ENCODE peak calls at places on chromosomes 2 and 18, in ten cellular contexts. One of them, this sample, is unnamed.

GRCh38 chr2:166351319-166351718 is 24.4 kb downstream of the SCN9A start:
- DNase-seq in CD4-positive, alpha-beta memory T cell: no peak
- DNase-seq in EH: peak
- DNase-seq in choroid plexus epithelial cell: peak
- DNase-seq in foreskin keratinocyte: no peak
- DNase-seq in T-helper 1 cell: no peak
- DNase-seq in Ammon's horn: no peak
- DNase-seq in spleen: no peak
- DNase-seq in EL: peak
- DNase-seq in PC-3: no peak
- DNase-seq in this sample: no peak

GRCh38 chr18:44309185-44309584 is 371.5 kb upstream of the SETBP1 start:
- DNase-seq in EH: peak
- DNase-seq in Ammon's horn: no peak
- DNase-seq in spleen: no peak
- DNase-seq in PC-3: peak
- DNase-seq in EL: peak
- DNase-seq in choroid plexus epithelial cell: peak
- DNase-seq in foreskin keratinocyte: peak
- DNase-seq in T-helper 1 cell: no peak
- DNase-seq in CD4-positive, alpha-beta memory T cell: no peak
- DNase-seq in this sample: no peak

GRCh38 chr2:136932700-136933099 is 167.4 kb downstream of the THSD7B start:
- DNase-seq in Ammon's horn: no peak
- DNase-seq in CD4-positive, alpha-beta memory T cell: no peak
- DNase-seq in PC-3: peak
- DNase-seq in foreskin keratinocyte: no peak
- DNase-seq in spleen: no peak
- DNase-seq in EL: peak
- DNase-seq in choroid plexus epithelial cell: peak
- DNase-seq in EH: peak
- DNase-seq in T-helper 1 cell: no peak
- DNase-seq in this sample: no peak

GRCh38 chr2:226965376-226965775 is 129.5 kb downstream of the RHBDD1 start:
- DNase-seq in T-helper 1 cell: no peak
- DNase-seq in PC-3: no peak
- DNase-seq in CD4-positive, alpha-beta memory T cell: no peak
- DNase-seq in spleen: no peak
- DNase-seq in EH: no peak
- DNase-seq in EL: no peak
- DNase-seq in choroid plexus epithelial cell: no peak
- DNase-seq in foreskin keratinocyte: no peak
- DNase-seq in Ammon's horn: no peak
- DNase-seq in this sample: no peak

GRCh38 chr2:204315236-204315662 is 230.0 kb upstream of the PARD3B start:
- DNase-seq in CD4-positive, alpha-beta memory T cell: no peak
- DNase-seq in foreskin keratinocyte: no peak
- DNase-seq in Ammon's horn: peak
- DNase-seq in T-helper 1 cell: no peak
- DNase-seq in PC-3: no peak
- DNase-seq in spleen: peak
- DNase-seq in choroid plexus epithelial cell: no peak
- DNase-seq in EL: peak
- DNase-seq in EH: peak
- DNase-seq in this sample: no peak

GRCh38 chr2:67923696-67924095 is 139.1 kb downstream of the C1D start:
- DNase-seq in PC-3: peak
- DNase-seq in T-helper 1 cell: no peak
- DNase-seq in CD4-positive, alpha-beta memory T cell: no peak
- DNase-seq in Ammon's horn: peak
- DNase-seq in spleen: no peak
- DNase-seq in choroid plexus epithelial cell: peak
- DNase-seq in EH: peak
- DNase-seq in foreskin keratinocyte: no peak
- DNase-seq in EL: peak
- DNase-seq in this sample: no peak

GRCh38 chr2:98901291-98901690 is 34.7 kb downstream of the CRACDL start:
- DNase-seq in Ammon's horn: no peak
- DNase-seq in foreskin keratinocyte: no peak
- DNase-seq in EL: no peak
- DNase-seq in CD4-positive, alpha-beta memory T cell: no peak
- DNase-seq in spleen: no peak
- DNase-seq in T-helper 1 cell: no peak
- DNase-seq in choroid plexus epithelial cell: no peak
- DNase-seq in EH: no peak
- DNase-seq in PC-3: no peak
- DNase-seq in this sample: no peak

GRCh38 chr2:219916261-219916660 is 288.8 kb downstream of the SLC4A3 start:
- DNase-seq in PC-3: no peak
- DNase-seq in spleen: no peak
- DNase-seq in EH: no peak
- DNase-seq in EL: no peak
- DNase-seq in CD4-positive, alpha-beta memory T cell: no peak
- DNase-seq in choroid plexus epithelial cell: no peak
- DNase-seq in T-helper 1 cell: no peak
- DNase-seq in foreskin keratinocyte: no peak
- DNase-seq in Ammon's horn: peak
- DNase-seq in this sample: no peak

GRCh38 chr18:37720706-37721105 is 155.1 kb upstream of the CELF4 start:
- DNase-seq in T-helper 1 cell: no peak
- DNase-seq in CD4-positive, alpha-beta memory T cell: no peak
- DNase-seq in foreskin keratinocyte: no peak
- DNase-seq in Ammon's horn: no peak
- DNase-seq in EL: no peak
- DNase-seq in spleen: peak
- DNase-seq in EH: no peak
- DNase-seq in PC-3: no peak
- DNase-seq in choroid plexus epithelial cell: no peak
- DNase-seq in this sample: no peak

GRCh38 chr2:107591541-107591940 is 235.2 kb upstream of the RGPD4 start:
- DNase-seq in foreskin keratinocyte: no peak
- DNase-seq in PC-3: no peak
- DNase-seq in EH: peak
- DNase-seq in T-helper 1 cell: no peak
- DNase-seq in EL: peak
- DNase-seq in CD4-positive, alpha-beta memory T cell: no peak
- DNase-seq in spleen: no peak
- DNase-seq in Ammon's horn: no peak
- DNase-seq in choroid plexus epithelial cell: peak
- DNase-seq in this sample: no peak

GRCh38 chr18:57029761-57030160 is 117.1 kb upstream of the BOD1L2 start:
- DNase-seq in spleen: no peak
- DNase-seq in PC-3: peak
- DNase-seq in Ammon's horn: no peak
- DNase-seq in choroid plexus epithelial cell: peak
- DNase-seq in CD4-positive, alpha-beta memory T cell: no peak
- DNase-seq in EH: peak
- DNase-seq in T-helper 1 cell: no peak
- DNase-seq in EL: no peak
- DNase-seq in foreskin keratinocyte: no peak
- DNase-seq in this sample: no peak

GRCh38 chr18:66734451-66734850 is 130.6 kb upstream of the CDH19 start:
- DNase-seq in CD4-positive, alpha-beta memory T cell: no peak
- DNase-seq in spleen: no peak
- DNase-seq in EH: no peak
- DNase-seq in EL: no peak
- DNase-seq in choroid plexus epithelial cell: peak
- DNase-seq in PC-3: peak
- DNase-seq in foreskin keratinocyte: no peak
- DNase-seq in Ammon's horn: no peak
- DNase-seq in T-helper 1 cell: no peak
- DNase-seq in this sample: no peak

GRCh38 chr2:181106229-181106628 is 125.8 kb downstream of the UBE2E3 start:
- DNase-seq in CD4-positive, alpha-beta memory T cell: no peak
- DNase-seq in EL: peak
- DNase-seq in EH: peak
- DNase-seq in Ammon's horn: peak
- DNase-seq in choroid plexus epithelial cell: no peak
- DNase-seq in PC-3: no peak
- DNase-seq in foreskin keratinocyte: no peak
- DNase-seq in T-helper 1 cell: no peak
- DNase-seq in spleen: no peak
- DNase-seq in this sample: no peak

This sample was measured in cerebellar nuclear complex.